ENCODE peak calls at places on chromosomes 3 and 15, in seven cellular contexts. R is naive thymus-derived CD8-positive, alpha-beta T cell; H is T-helper 17 cell; B is stimulated activated CD4-positive, alpha-beta T cell treated with anti-CD3 and anti-CD28 coated beads, Interleukin-4, amount 100 ng/mL, for 48 hours; A is WTC11; V is HFFc6; S is activated CD4-positive, CD25-positive, alpha-beta regulatory T cell. C is an unnamed sample.

GRCh38 chr3:133474251-133474801 is 74.5 kb downstream of the BFSP2 start:
- DNase-seq in R (no peak), H (no peak), B (no peak), A (no peak), V (no peak), S (no peak), C (no peak)

GRCh38 chr3:15220661-15221060 is 14.6 kb downstream of the CAPN7 start:
- DNase-seq in R (no peak), H (no peak), B (no peak), A (no peak), V (no peak), S (no peak), C (no peak)

GRCh38 chr15:93033434-93034045 is 55.5 kb downstream of the RGMA start:
- DNase-seq in R (no peak), H (no peak), B (no peak), A (no peak), V (no peak), S (no peak), C (no peak)

GRCh38 chr3:79844176-79844575 is 76.4 kb upstream of the ROBO1 start:
- DNase-seq in R (no peak), H (no peak), B (no peak), A (no peak), V (no peak), S (no peak), C (no peak)

GRCh38 chr3:171230857-171231256 is 204.3 kb upstream of the SLC2A2 start:
- DNase-seq in R (no peak), H (no peak), B (no peak), A (no peak), V (no peak), S (no peak), C (no peak)

GRCh38 chr15:57780461-57780860 is 73.9 kb downstream of the POLR2M start:
- DNase-seq in R (no peak), H (no peak), B (no peak), A (no peak), V (no peak), S (no peak), C (no peak)

GRCh38 chr3:77204788-77205187 is 164.9 kb downstream of the ROBO2 start:
- DNase-seq in R (no peak), H (no peak), B (no peak), A (peak; percentile 43), V (no peak), S (no peak), C (no peak)

GRCh38 chr3:42839616-42840015 is 30.4 kb downstream of the ACKR2 start:
- DNase-seq in R (peak; percentile 14), H (no peak), B (no peak), A (peak; percentile 21), V (peak; percentile 74), S (no peak), C (peak; percentile 83)

GRCh38 chr3:8336456-8336855 is 165.2 kb upstream of the LMCD1 start:
- DNase-seq in R (no peak), H (no peak), B (no peak), A (peak; percentile 56), V (no peak), S (no peak), C (no peak)

GRCh38 chr15:58771621-58772235 is 626 bp downstream of the MINDY2 start:
- DNase-seq in R (peak; percentile 15), H (peak; percentile 11), B (peak; percentile 17), A (peak; percentile 70), V (peak; percentile 23), S (no peak), C (peak; percentile 41)

GRCh38 chr15:98754283-98755022 is 106.1 kb downstream of the IGF1R start:
- DNase-seq in R (no peak), H (no peak), B (no peak), A (no peak), V (no peak), S (no peak), C (no peak)

GRCh38 chr3:105866656-105867653 is 1.9 kb downstream of the CBLB start:
- DNase-seq in R (no peak), H (no peak), B (no peak), A (no peak), V (no peak), S (no peak), C (peak; percentile 88)

C was measured in GM12865.